ENCODE peak calls at places on chromosomes 4 and X, in five cellular contexts. T, S, H, Y and P are unnamed samples.

GRCh38 chrX:38110231-38110630 is 103.9 kb downstream of the SYTL5 start:
- DNase-seq in T (no peak), S (no peak), H (no peak), Y (no peak), P (peak; percentile 4)

GRCh38 chrX:100677616-100678181 is 33.7 kb downstream of the SRPX2 start:
- DNase-seq in T (no peak), S (no peak), H (no peak), Y (no peak), P (no peak)

GRCh38 chrX:103376118-103376978 is at the start of gene BEX3:
- DNase-seq in T (no peak), S (peak; percentile 65), H (peak; percentile 93), Y (peak; percentile 56), P (peak; percentile 31)

GRCh38 chrX:118637997-118638396 is 89.4 kb upstream of the IL13RA1 start:
- DNase-seq in T (no peak), S (no peak), H (no peak), Y (no peak), P (peak; percentile 14)

GRCh38 chr4:38818441-38818976 is 13.9 kb upstream of the TLR1 start:
- DNase-seq in T (no peak), S (no peak), H (no peak), Y (no peak), P (peak; percentile 95)

GRCh38 chr4:7040760-7041159 is 2.4 kb upstream of the TADA2B start:
- DNase-seq in T (no peak), S (no peak), H (no peak), Y (no peak), P (no peak)

GRCh38 chr4:36196145-36196925 is 48.0 kb downstream of the ARAP2 start:
- DNase-seq in T (no peak), S (no peak), H (no peak), Y (no peak), P (no peak)

GRCh38 chrX:76538860-76539259 is 111.3 kb downstream of the MAGEE1 start:
- DNase-seq in T (no peak), S (no peak), H (peak; percentile 39), Y (no peak), P (no peak)

GRCh38 chr4:13627185-13627605 is 330 bp downstream of the BOD1L1 start:
- DNase-seq in T (peak; percentile 6), S (peak; percentile 42), H (peak; percentile 31), Y (no peak), P (peak; percentile 18)

GRCh38 chrX:86935988-86936387 is 581.6 kb upstream of the KLHL4 start:
- DNase-seq in T (no peak), S (no peak), H (no peak), Y (no peak), P (no peak)

GRCh38 chr4:128782875-128783614 is 26.5 kb upstream of the JADE1 start:
- DNase-seq in T (no peak), S (no peak), H (no peak), Y (no peak), P (peak; percentile 27)

GRCh38 chr4:53620956-53621355 is 29.7 kb upstream of the LNX1 start:
- DNase-seq in T (no peak), S (no peak), H (no peak), Y (no peak), P (no peak)

GRCh38 chrX:2917767-2918166 is 11.4 kb downstream of the ARSD start:
- DNase-seq in T (no peak), S (no peak), H (no peak), Y (no peak), P (no peak)

GRCh38 chr4:1238676-1239000 is 10.3 kb downstream of the CTBP1 start:
- DNase-seq in T (no peak), S (no peak), H (no peak), Y (no peak), P (no peak)

GRCh38 chrX:14398725-14399124 is 130.6 kb upstream of the GLRA2 start:
- DNase-seq in T (no peak), S (peak; percentile 0), H (no peak), Y (no peak), P (peak; percentile 1)

GRCh38 chrX:12240491-12240890 is 102.2 kb downstream of the FRMPD4 start:
- DNase-seq in T (no peak), S (no peak), H (no peak), Y (no peak), P (no peak)

GRCh38 chr4:4677825-4678522 is 136.1 kb upstream of the STX18 start:
- DNase-seq in T (peak; percentile 40), S (peak; percentile 46), H (peak; percentile 54), Y (no peak), P (peak; percentile 42)

GRCh38 chr4:94208268-94208667 is 603 bp downstream of the SMARCAD1 start:
- DNase-seq in T (no peak), S (no peak), H (no peak), Y (no peak), P (no peak)

GRCh38 chrX:39576081-39576701 is 521.6 kb downstream of the BCOR start:
- DNase-seq in T (no peak), S (no peak), H (peak; percentile 36), Y (no peak), P (no peak)

GRCh38 chr4:108933046-108933445 is 170.2 kb upstream of the ETNPPL start:
- DNase-seq in T (no peak), S (peak; percentile 51), H (no peak), Y (no peak), P (no peak)

GRCh38 chrX:15947648-15948317 is 93.2 kb upstream of the AP1S2 start:
- DNase-seq in T (peak; percentile 3), S (peak; percentile 53), H (peak; percentile 82), Y (peak; percentile 33), P (no peak)

GRCh38 chrX:15943393-15943792 is 88.8 kb upstream of the AP1S2 start:
- DNase-seq in T (no peak), S (no peak), H (no peak), Y (no peak), P (no peak)

GRCh38 chrX:15946783-15947550 is 92.4 kb upstream of the AP1S2 start:
- DNase-seq in T (no peak), S (peak; percentile 83), H (no peak), Y (no peak), P (no peak)

GRCh38 chrX:15952212-15952611 is 97.6 kb upstream of the AP1S2 start:
- DNase-seq in T (no peak), S (no peak), H (no peak), Y (no peak), P (no peak)

GRCh38 chrX:15948318-15948660 is 93.7 kb upstream of the AP1S2 start:
- DNase-seq in T (no peak), S (no peak), H (no peak), Y (no peak), P (no peak)
- H2BK5ac ChIP-seq in T (no peak overlapping the region), S (no peak overlapping the region), H (no peak overlapping the region), Y (peak overlapping the region; percentile 71), P (no peak overlapping the region)

GRCh38 chr4:123120473-123120872 is 198.1 kb upstream of the NUDT6 start:
- DNase-seq in T (no peak), S (peak; percentile 68), H (no peak), Y (no peak), P (peak; percentile 34)

GRCh38 chr4:123114084-123114914 is 191.9 kb upstream of the NUDT6 start:
- DNase-seq in T (no peak), S (no peak), H (no peak), Y (no peak), P (no peak)

GRCh38 chr4:123113193-123113592 is 190.8 kb upstream of the NUDT6 start:
- DNase-seq in T (no peak), S (peak; percentile 52), H (no peak), Y (no peak), P (no peak)

GRCh38 chr4:123114915-123115756 is 192.7 kb upstream of the NUDT6 start:
- DNase-seq in T (no peak), S (no peak), H (peak; percentile 63), Y (no peak), P (no peak)

GRCh38 chr4:123116412-123116811 is 194.0 kb upstream of the NUDT6 start:
- DNase-seq in T (no peak), S (peak; percentile 78), H (no peak), Y (no peak), P (no peak)
- H4K91ac ChIP-seq in T (no peak overlapping the region), S (no peak overlapping the region), H (no peak overlapping the region), Y (no peak overlapping the region), P (no peak overlapping the region)

GRCh38 chr4:3335982-3336381 is 43.2 kb downstream of the RGS12 start:
- DNase-seq in T (no peak), S (no peak), H (no peak), Y (no peak), P (no peak)
- H2BK12ac ChIP-seq in T (no peak overlapping the region), S (no peak overlapping the region), H (no peak overlapping the region), Y (no peak overlapping the region), P (no peak overlapping the region)

GRCh38 chrX:35711281-35711680 is 86.9 kb upstream of the MAGEB16 start:
- DNase-seq in T (no peak), S (peak; percentile 74), H (no peak), Y (no peak), P (no peak)
- H2BK5ac ChIP-seq in T (no peak overlapping the region), S (no peak overlapping the region), H (no peak overlapping the region), Y (no peak overlapping the region), P (no peak overlapping the region)

GRCh38 chr4:146763560-146763959 is 124.9 kb downstream of the POU4F2 start:
- DNase-seq in T (no peak), S (no peak), H (no peak), Y (no peak), P (no peak)
- H4K91ac ChIP-seq in T (no peak overlapping the region), S (no peak overlapping the region), H (no peak overlapping the region), Y (no peak overlapping the region), P (no peak overlapping the region)

DNA sequence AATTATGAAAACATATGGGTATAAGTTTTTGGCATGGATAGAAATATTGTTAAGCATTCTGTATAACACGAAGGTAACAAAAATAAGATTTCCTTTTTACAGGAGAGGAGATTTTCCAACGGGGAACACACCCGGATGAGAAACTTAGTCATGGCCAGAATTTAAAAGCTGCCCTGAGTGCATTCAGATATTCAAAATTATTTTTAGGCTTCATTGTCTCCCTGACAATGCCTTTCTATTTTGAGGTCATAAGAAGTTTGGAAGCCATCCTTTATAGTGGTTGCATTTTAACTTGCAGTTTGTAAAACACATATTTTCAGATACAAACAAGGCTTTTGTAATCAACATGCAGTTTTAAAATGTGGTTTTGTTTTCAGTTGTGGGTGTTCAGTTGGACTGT is 357.5 kb upstream of the FAM47C start:
- DNase-seq in T (no peak), S (no peak), H (no peak), Y (no peak), P (no peak)
- H2BK12ac ChIP-seq in T (no peak overlapping the region), S (no peak overlapping the region), H (no peak overlapping the region), Y (no peak overlapping the region), P (no peak overlapping the region)

DNA sequence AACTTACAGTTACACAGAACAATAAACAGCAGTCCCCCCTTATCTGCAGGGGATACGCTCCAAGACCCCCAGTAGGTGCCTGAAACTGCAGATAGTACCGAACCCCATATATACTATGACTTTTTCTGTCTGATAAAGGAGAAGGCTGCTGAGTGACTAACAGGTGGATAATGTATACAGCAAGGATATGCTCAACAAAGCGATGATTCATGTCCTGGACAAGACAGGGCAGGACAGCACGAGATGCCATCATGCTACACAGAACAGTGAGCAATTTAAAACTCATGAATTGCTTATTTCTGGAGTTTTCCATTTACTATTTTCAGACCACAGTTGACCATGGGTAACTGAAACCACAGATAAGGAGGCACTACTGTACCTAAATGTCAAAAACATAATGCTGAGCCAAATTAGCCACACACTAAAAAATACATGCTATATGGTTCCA is 76.1 kb downstream of the MANBA start:
- DNase-seq in T (no peak), S (peak; percentile 94), H (no peak), Y (no peak), P (peak; percentile 42)
- H2BK5ac ChIP-seq in T (no peak overlapping the region), S (no peak overlapping the region), H (no peak overlapping the region), Y (no peak overlapping the region), P (peak overlapping the region; percentile 95)